ENCODE peak calls at places on chromosomes 7 and 10, in four cellular contexts. One of them, this sample, is unnamed.

GRCh38 chr7:155806096-155806871 is 6.0 kb downstream of the SHH start:
- DNase-seq in IMR-90: no peak
- DNase-seq in ovary: no peak
- DNase-seq in esophagus squamous epithelium: no peak
- DNase-seq in this sample: no peak

GRCh38 chr7:37162106-37162505 is 286.6 kb downstream of the ELMO1 start:
- DNase-seq in IMR-90: no peak
- DNase-seq in ovary: no peak
- DNase-seq in esophagus squamous epithelium: no peak
- DNase-seq in this sample: no peak

GRCh38 chr7:42493436-42494198 is 256.6 kb upstream of the GLI3 start:
- DNase-seq in IMR-90: peak
- DNase-seq in ovary: peak
- DNase-seq in esophagus squamous epithelium: no peak
- DNase-seq in this sample: peak

GRCh38 chr10:37855691-37856090 is 1.7 kb downstream of the ZNF248 start:
- DNase-seq in IMR-90: no peak
- DNase-seq in ovary: no peak
- DNase-seq in esophagus squamous epithelium: no peak
- DNase-seq in this sample: no peak

GRCh38 chr7:88253640-88254039 is 33.8 kb upstream of the SRI start:
- DNase-seq in IMR-90: no peak
- DNase-seq in ovary: no peak
- DNase-seq in esophagus squamous epithelium: no peak
- DNase-seq in this sample: no peak

GRCh38 chr10:77881222-77881621 is 45.3 kb downstream of the DLG5 start:
- DNase-seq in IMR-90: no peak
- DNase-seq in ovary: no peak
- DNase-seq in esophagus squamous epithelium: no peak
- DNase-seq in this sample: no peak

GRCh38 chr7:23242321-23242720 is 4.3 kb upstream of the GPNMB start:
- DNase-seq in IMR-90: peak
- DNase-seq in ovary: no peak
- DNase-seq in esophagus squamous epithelium: no peak
- DNase-seq in this sample: no peak

GRCh38 chr7:136353287-136353686 is 376.1 kb upstream of the MTPN start:
- DNase-seq in IMR-90: no peak
- DNase-seq in ovary: no peak
- DNase-seq in esophagus squamous epithelium: no peak
- DNase-seq in this sample: no peak

GRCh38 chr7:41711283-41712064 is 8.6 kb upstream of the INHBA start:
- DNase-seq in IMR-90: peak
- DNase-seq in ovary: no peak
- DNase-seq in esophagus squamous epithelium: no peak
- DNase-seq in this sample: no peak

GRCh38 chr10:133396035-133396624 is 2.2 kb downstream of the MTG1 start:
- DNase-seq in IMR-90: no peak
- DNase-seq in ovary: peak
- DNase-seq in esophagus squamous epithelium: no peak
- DNase-seq in this sample: no peak

GRCh38 chr10:50275650-50276235 is 24.4 kb upstream of the ASAH2 start:
- DNase-seq in IMR-90: peak
- DNase-seq in ovary: no peak
- DNase-seq in esophagus squamous epithelium: no peak
- DNase-seq in this sample: no peak

GRCh38 chr10:43905502-43906236 is 257.0 kb upstream of the ZNF32 start:
- DNase-seq in IMR-90: peak
- DNase-seq in ovary: peak
- DNase-seq in esophagus squamous epithelium: no peak
- DNase-seq in this sample: no peak

GRCh38 chr10:14801693-14802092 is 27.0 kb upstream of the FAM107B start:
- DNase-seq in IMR-90: no peak
- DNase-seq in ovary: no peak
- DNase-seq in esophagus squamous epithelium: no peak
- DNase-seq in this sample: no peak
- TF ChIP-seq CTCF in IMR-90: no peak
- TF ChIP-seq CTCF in ovary: no peak
- TF ChIP-seq CTCF in esophagus squamous epithelium: no peak
- TF ChIP-seq CTCF in this sample: no peak

DNA sequence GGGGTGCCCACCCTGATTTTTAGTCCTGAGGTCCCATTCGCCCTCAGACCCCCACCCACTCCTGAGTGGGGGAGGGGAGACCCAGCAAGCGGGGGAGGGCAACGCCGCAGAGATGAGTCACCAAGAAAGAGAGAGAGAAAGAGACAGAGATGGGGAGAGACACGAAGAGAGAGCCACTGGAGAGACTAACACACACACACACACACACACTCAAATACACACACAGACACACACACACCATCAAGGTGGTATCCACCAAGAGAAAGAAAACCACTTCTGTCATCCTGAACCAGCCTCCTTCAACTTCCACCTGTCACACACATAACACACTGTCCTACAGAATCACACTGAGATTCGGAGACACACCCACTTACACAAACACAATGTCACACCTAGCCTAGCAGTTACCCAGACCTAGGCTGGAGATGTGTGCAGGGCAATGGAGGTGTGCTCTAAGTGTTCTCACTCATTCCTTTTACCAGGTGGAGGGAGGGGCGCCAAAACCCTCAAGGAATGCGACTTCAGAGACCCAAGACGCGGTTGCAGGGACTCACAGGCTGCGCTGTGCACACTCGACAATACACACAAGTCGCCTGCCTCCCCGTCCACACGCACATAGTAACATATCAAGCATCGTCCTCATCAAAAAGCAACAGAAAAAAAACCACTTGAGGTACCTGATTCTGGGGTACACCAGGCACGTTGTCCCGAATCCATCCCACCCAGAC is 3.9 kb upstream of the VGF start:
- DNase-seq in IMR-90: no peak
- DNase-seq in ovary: no peak
- DNase-seq in esophagus squamous epithelium: no peak
- DNase-seq in this sample: no peak
- H3K4me3 ChIP-seq in IMR-90: no peak
- H3K4me3 ChIP-seq in ovary: no peak
- H3K4me3 ChIP-seq in esophagus squamous epithelium: no peak
- H3K4me3 ChIP-seq in this sample: no peak

GRCh38 chr10:24463683-24464426 is 254.9 kb downstream of the KIAA1217 start:
- DNase-seq in IMR-90: peak
- DNase-seq in ovary: no peak
- DNase-seq in esophagus squamous epithelium: no peak
- DNase-seq in this sample: peak

GRCh38 chr10:24465899-24466615 is 257.1 kb downstream of the KIAA1217 start:
- DNase-seq in IMR-90: peak
- DNase-seq in ovary: no peak
- DNase-seq in esophagus squamous epithelium: no peak
- DNase-seq in this sample: peak

GRCh38 chr10:24467094-24467493 is 256.6 kb downstream of the ARHGAP21 start:
- DNase-seq in IMR-90: no peak
- DNase-seq in ovary: no peak
- DNase-seq in esophagus squamous epithelium: no peak
- DNase-seq in this sample: no peak

GRCh38 chr10:24466616-24466949 is 257.1 kb downstream of the ARHGAP21 start:
- DNase-seq in IMR-90: no peak
- DNase-seq in ovary: no peak
- DNase-seq in esophagus squamous epithelium: no peak
- DNase-seq in this sample: no peak

DNA sequence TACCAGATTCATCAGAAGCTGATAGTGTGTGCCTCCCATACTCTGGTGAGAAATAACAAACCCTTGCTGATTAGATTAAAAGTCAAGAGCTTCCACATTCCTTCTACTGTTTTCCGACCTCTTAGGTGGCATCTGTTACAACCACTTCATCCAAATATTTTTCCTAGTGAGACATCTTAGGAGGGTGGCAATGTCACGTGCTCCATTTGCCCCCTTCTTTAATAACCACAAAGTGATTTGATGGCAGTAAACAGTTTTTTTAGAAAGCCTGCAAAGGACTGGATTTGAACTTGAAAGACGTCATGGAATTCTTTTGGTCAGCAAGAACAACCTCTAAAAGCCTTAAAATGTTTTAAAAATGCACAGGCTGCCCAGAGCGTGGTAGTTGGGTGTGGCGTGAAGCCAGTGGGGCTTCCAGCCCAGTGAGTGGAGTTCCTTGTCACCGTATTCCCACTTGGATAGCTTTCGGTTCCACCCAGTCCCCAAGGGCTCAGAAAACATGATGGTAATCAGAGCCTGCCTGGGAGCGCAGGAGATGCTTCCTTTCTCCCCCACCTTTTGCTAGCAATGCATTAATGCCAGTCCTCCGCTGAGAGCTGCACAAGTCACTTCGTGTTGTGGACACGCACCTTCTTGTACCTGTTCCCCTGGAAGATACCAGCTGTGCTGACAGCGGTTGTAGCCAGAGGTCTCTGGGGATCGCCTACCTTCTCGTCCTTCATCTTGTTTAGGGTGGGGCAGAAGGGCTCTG is 256.4 kb downstream of the KIAA1217 start:
- DNase-seq in IMR-90: peak
- DNase-seq in ovary: no peak
- DNase-seq in esophagus squamous epithelium: no peak
- DNase-seq in this sample: peak
- TF ChIP-seq CTCF in IMR-90: no peak
- TF ChIP-seq CTCF in ovary: no peak
- TF ChIP-seq CTCF in esophagus squamous epithelium: no peak
- TF ChIP-seq CTCF in this sample: no peak

GRCh38 chr7:111679944-111680343 is 117.7 kb upstream of the IMMP2L start:
- DNase-seq in IMR-90: no peak
- DNase-seq in ovary: no peak
- DNase-seq in esophagus squamous epithelium: no peak
- DNase-seq in this sample: no peak
- H3K4me3 ChIP-seq in IMR-90: no peak
- H3K4me3 ChIP-seq in ovary: no peak
- H3K4me3 ChIP-seq in esophagus squamous epithelium: no peak
- H3K4me3 ChIP-seq in this sample: no peak

This sample was measured in astrocyte of the spinal cord.